ENCODE peak calls at places on chromosomes 5 and 9, in five cellular contexts. S is NCI-H1436, N is NCI-H345, F is psoas muscle, L is aorta. J is an unnamed sample.

GRCh38 chr5:102959055-102959454 is 160.9 kb downstream of the GIN1 start:
- DNase-seq in F (no peak), N (no peak), S (no peak), L (no peak), J (no peak)

GRCh38 chr5:150492621-150493020 is 15.3 kb upstream of the NDST1 start:
- DNase-seq in N (no peak), L (no peak), F (no peak), S (no peak), J (no peak)

GRCh38 chr5:131164161-131164930 is 710 bp downstream of the HINT1 start:
- DNase-seq in N (peak; percentile 49), F (peak; percentile 80), S (peak; percentile 53), L (peak; percentile 88), J (peak; percentile 37)

GRCh38 chr9:95044731-95045508 is 272.6 kb downstream of the FANCC start:
- DNase-seq in L (peak; percentile 80), S (no peak), F (peak; percentile 52), N (no peak), J (no peak)

GRCh38 chr9:3527653-3527960 is 1.8 kb upstream of the RFX3 start:
- DNase-seq in F (no peak), N (no peak), S (no peak), L (no peak), J (no peak)

GRCh38 chr5:34736445-34737119 is 80.5 kb downstream of the RAI14 start:
- DNase-seq in F (no peak), S (no peak), L (no peak), N (no peak), J (no peak)

GRCh38 chr5:149429839-149430721 is 51.0 kb upstream of the IL17B start:
- DNase-seq in N (no peak), L (peak; percentile 85), F (peak; percentile 58), S (no peak), J (no peak)

GRCh38 chr9:130498298-130498917 is 53.6 kb downstream of the ASS1 start:
- DNase-seq in L (no peak), N (peak; percentile 9), S (no peak), F (no peak), J (peak; percentile 32)

GRCh38 chr5:138469540-138470321 is 4.5 kb downstream of the EGR1 start:
- DNase-seq in F (peak; percentile 39), L (peak; percentile 91), S (no peak), N (no peak), J (no peak)

GRCh38 chr5:115949096-115949495 is 13.2 kb upstream of the LVRN start:
- DNase-seq in N (no peak), F (no peak), L (no peak), S (no peak), J (no peak)

GRCh38 chr5:142323480-142324376 is 1.1 kb downstream of the SPRY4 start:
- DNase-seq in S (no peak), F (no peak), L (peak; percentile 81), N (no peak), J (no peak)